ENCODE peak calls at places on chromosome 14, in nine cellular contexts. C is stomach, N is heart left ventricle, I is thoracic aorta, B is tibial artery, H is fibroblast of lung, U is colonic mucosa, E is MCF 10A, Q is GM06990. P is an unnamed sample.

GRCh38 chr14:34050606-34051005 is 99.7 kb upstream of the EGLN3 start:
- DNase-seq in C (no peak), N (no peak), I (no peak), B (no peak), H (peak), U (no peak), E (no peak), Q (no peak), P (no peak)

GRCh38 chr14:92994942-92995341 is 72.0 kb downstream of the CHGA start:
- DNase-seq in C (no peak), N (no peak), I (no peak), B (no peak), H (no peak), U (no peak), E (no peak), Q (no peak), P (no peak)

GRCh38 chr14:55707365-55707804 is 127.4 kb downstream of the KTN1 start:
- DNase-seq in C (no peak), N (no peak), I (no peak), B (no peak), H (peak), U (no peak), E (peak), Q (no peak), P (no peak)

GRCh38 chr14:81275305-81275950 is 54.7 kb upstream of the GTF2A1 start:
- DNase-seq in C (no peak), N (no peak), I (no peak), B (no peak), H (no peak), U (no peak), E (no peak), Q (no peak), P (no peak)

GRCh38 chr14:51139221-51139681 is 44.3 kb upstream of the TRIM9 start:
- DNase-seq in C (no peak), N (no peak), I (no peak), B (no peak), H (no peak), U (peak), E (peak), Q (no peak), P (no peak)

GRCh38 chr14:40119765-40120164 is 687.5 kb upstream of the FBXO33 start:
- DNase-seq in C (no peak), N (no peak), I (no peak), B (no peak), H (no peak), U (no peak), E (no peak), Q (no peak), P (no peak)

GRCh38 chr14:72332871-72333270 is 400.6 kb downstream of the RGS6 start:
- DNase-seq in C (no peak), N (no peak), I (no peak), B (no peak), H (no peak), U (no peak), E (no peak), Q (no peak), P (no peak)

GRCh38 chr14:72758420-72758819 is 135.5 kb downstream of the DPF3 start:
- DNase-seq in C (no peak), N (no peak), I (no peak), B (no peak), H (no peak), U (peak), E (no peak), Q (no peak), P (no peak)

GRCh38 chr14:105888784-105889665 is 362.6 kb downstream of the TMEM121 start:
- DNase-seq in C (no peak), N (no peak), I (no peak), B (peak), H (no peak), U (no peak), E (no peak), Q (no peak), P (no peak)

GRCh38 chr14:104735830-104736642 is 12.0 kb downstream of the ADSS1 start:
- DNase-seq in C (peak), N (peak), I (peak), B (peak), H (no peak), U (peak), E (peak), Q (no peak), P (peak)

GRCh38 chr14:88168498-88169165 is 154.4 kb downstream of the KCNK10 start:
- DNase-seq in C (peak), N (no peak), I (no peak), B (no peak), H (peak), U (peak), E (peak), Q (no peak), P (peak)

GRCh38 chr14:65211341-65211987 is 109.1 kb upstream of the MAX start:
- DNase-seq in C (no peak), N (no peak), I (no peak), B (no peak), H (peak), U (no peak), E (peak), Q (no peak), P (no peak)

GRCh38 chr14:87380054-87380453 is 612.9 kb downstream of the GALC start:
- DNase-seq in C (no peak), N (no peak), I (no peak), B (no peak), H (no peak), U (no peak), E (no peak), Q (no peak), P (no peak)

GRCh38 chr14:46902837-46903236 is 251.3 kb upstream of the RPL10L start:
- DNase-seq in C (no peak), N (no peak), I (no peak), B (no peak), H (no peak), U (no peak), E (no peak), Q (no peak), P (no peak)

GRCh38 chr14:30779210-30779609 is 95.1 kb upstream of the COCH start:
- DNase-seq in C (no peak), N (no peak), I (no peak), B (no peak), H (peak), U (no peak), E (peak), Q (no peak), P (no peak)

GRCh38 chr14:43595373-43595772 is 911.7 kb downstream of the FSCB start:
- DNase-seq in C (no peak), N (no peak), I (no peak), B (no peak), H (no peak), U (no peak), E (no peak), Q (no peak), P (no peak)

GRCh38 chr14:30960216-30960615 is 65.2 kb upstream of the AP4S1 start:
- DNase-seq in C (no peak), N (no peak), I (no peak), B (no peak), H (no peak), U (no peak), E (no peak), Q (no peak), P (no peak)

GRCh38 chr14:88204221-88204620 is 118.8 kb downstream of the KCNK10 start:
- DNase-seq in C (no peak), N (no peak), I (no peak), B (no peak), H (no peak), U (peak), E (no peak), Q (no peak), P (no peak)

GRCh38 chr14:99654235-99655000 is 9.5 kb downstream of the HHIPL1 start:
- DNase-seq in C (peak), N (no peak), I (no peak), B (peak), H (peak), U (peak), E (peak), Q (no peak), P (no peak)

GRCh38 chr14:28765907-28766504 is 581 bp upstream of the FOXG1 start:
- DNase-seq in C (no peak), N (no peak), I (no peak), B (no peak), H (peak), U (no peak), E (no peak), Q (peak), P (peak)

GRCh38 chr14:45038865-45039264 is 45.1 kb upstream of the PRPF39 start:
- DNase-seq in C (no peak), N (no peak), I (no peak), B (no peak), H (no peak), U (no peak), E (no peak), Q (no peak), P (no peak)

GRCh38 chr14:51855234-51855633 is 5.2 kb upstream of the GNG2 start:
- DNase-seq in C (no peak), N (no peak), I (no peak), B (no peak), H (peak), U (no peak), E (no peak), Q (no peak), P (no peak)

GRCh38 chr14:104930526-104931322 is 6.0 kb downstream of the PLD4 start:
- DNase-seq in C (no peak), N (peak), I (no peak), B (no peak), H (no peak), U (no peak), E (no peak), Q (no peak), P (no peak)

GRCh38 chr14:56154321-56154720 is 36.1 kb downstream of the PELI2 start:
- DNase-seq in C (no peak), N (no peak), I (no peak), B (no peak), H (no peak), U (no peak), E (no peak), Q (no peak), P (no peak)

GRCh38 chr14:101948666-101949205 is 15.6 kb upstream of the DYNC1H1 start:
- DNase-seq in C (no peak), N (no peak), I (no peak), B (no peak), H (no peak), U (no peak), E (no peak), Q (peak), P (no peak)

GRCh38 chr14:21209185-21209584 is 53.3 kb upstream of the OR5AU1 start:
- DNase-seq in C (no peak), N (no peak), I (no peak), B (no peak), H (no peak), U (no peak), E (no peak), Q (no peak), P (no peak)

GRCh38 chr14:78566017-78566858 is 396.1 kb downstream of the NRXN3 start:
- DNase-seq in C (peak), N (peak), I (peak), B (peak), H (peak), U (peak), E (peak), Q (peak), P (peak)

GRCh38 chr14:54252072-54252730 is 144.6 kb upstream of the CDKN3 start:
- DNase-seq in C (no peak), N (no peak), I (no peak), B (no peak), H (peak), U (no peak), E (peak), Q (no peak), P (no peak)

GRCh38 chr14:34035177-34035933 is 84.5 kb upstream of the EGLN3 start:
- DNase-seq in C (peak), N (peak), I (no peak), B (no peak), H (peak), U (peak), E (peak), Q (no peak), P (no peak)

GRCh38 chr14:81516941-81517797 is 16.5 kb downstream of the SEL1L start:
- DNase-seq in C (no peak), N (no peak), I (no peak), B (no peak), H (peak), U (peak), E (no peak), Q (no peak), P (peak)

GRCh38 chr14:32259368-32260013 is 56.4 kb upstream of the RNU6-8 start:
- DNase-seq in C (no peak), N (no peak), I (no peak), B (no peak), H (peak), U (no peak), E (peak), Q (peak), P (no peak)

GRCh38 chr14:79967453-79967852 is 243.9 kb downstream of the DIO2 start:
- DNase-seq in C (no peak), N (no peak), I (no peak), B (no peak), H (peak), U (no peak), E (no peak), Q (no peak), P (no peak)

GRCh38 chr14:71487941-71488340 is 444.3 kb upstream of the RGS6 start:
- DNase-seq in C (no peak), N (no peak), I (no peak), B (no peak), H (peak), U (no peak), E (peak), Q (no peak), P (no peak)

GRCh38 chr14:41604793-41605534 is 1.7 kb upstream of the LRFN5 start:
- DNase-seq in C (no peak), N (peak), I (no peak), B (no peak), H (peak), U (peak), E (no peak), Q (no peak), P (peak)

GRCh38 chr14:29553427-29553826 is 374.2 kb downstream of the PRKD1 start:
- DNase-seq in C (no peak), N (no peak), I (no peak), B (no peak), H (no peak), U (no peak), E (no peak), Q (no peak), P (no peak)

GRCh38 chr14:75427482-75428229 is at the start of gene JDP2:
- DNase-seq in C (peak), N (peak), I (peak), B (peak), H (peak), U (peak), E (peak), Q (peak), P (peak)
- TF ChIP-seq CTCF in C (no peak), N (no peak), I (peak), B (peak), H (no peak), U (no peak), E (no peak), Q (peak), P (no peak)

DNA sequence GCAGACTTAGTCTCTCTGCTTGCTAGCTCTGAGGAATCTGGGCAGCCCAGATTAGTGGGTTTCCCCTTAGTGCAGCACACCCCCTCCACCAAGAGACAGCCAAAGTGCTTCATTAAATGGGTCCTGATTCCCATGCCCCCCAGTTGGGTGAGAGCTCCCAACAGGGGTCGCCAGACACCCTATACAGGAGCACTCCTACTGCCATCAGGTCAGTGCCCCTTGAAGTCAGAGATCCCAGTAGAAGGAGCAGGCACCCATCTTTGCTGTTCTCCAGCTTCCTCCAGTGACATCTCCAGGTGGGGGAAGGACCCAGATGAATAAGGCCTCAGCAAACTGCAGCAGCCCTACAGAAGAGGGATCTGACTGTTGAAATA is 36.7 kb upstream of the C14orf132 start:
- DNase-seq in C (no peak), N (no peak), I (no peak), B (no peak), H (no peak), U (no peak), E (no peak), Q (no peak), P (no peak)
- TF ChIP-seq CTCF in C (no peak), N (no peak), I (no peak), B (no peak), H (no peak), U (no peak), E (no peak), Q (no peak), P (no peak)

GRCh38 chr14:76546426-76547221 is 170.7 kb downstream of the ESRRB start:
- DNase-seq in C (no peak), N (no peak), I (no peak), B (no peak), H (no peak), U (no peak), E (peak), Q (no peak), P (peak)
- TF ChIP-seq CTCF in C (no peak), N (peak), I (no peak), B (no peak), H (peak), U (peak), E (peak), Q (peak), P (peak)

GRCh38 chr14:91142214-91142668 is 28.4 kb downstream of the DGLUCY start:
- DNase-seq in C (no peak), N (no peak), I (no peak), B (no peak), H (no peak), U (no peak), E (no peak), Q (peak), P (no peak)

GRCh38 chr14:91139776-91140175 is 25.9 kb downstream of the DGLUCY start:
- DNase-seq in C (no peak), N (no peak), I (no peak), B (no peak), H (no peak), U (no peak), E (no peak), Q (no peak), P (no peak)

GRCh38 chr14:91140672-91141071 is 26.8 kb downstream of the DGLUCY start:
- DNase-seq in C (peak), N (no peak), I (no peak), B (no peak), H (peak), U (peak), E (peak), Q (no peak), P (peak)

GRCh38 chr14:91135039-91135438 is 21.2 kb downstream of the DGLUCY start:
- DNase-seq in C (no peak), N (no peak), I (no peak), B (no peak), H (no peak), U (no peak), E (no peak), Q (no peak), P (no peak)

GRCh38 chr14:91138511-91139359 is 24.9 kb downstream of the DGLUCY start:
- DNase-seq in C (no peak), N (no peak), I (no peak), B (no peak), H (no peak), U (peak), E (peak), Q (no peak), P (peak)
- TF ChIP-seq CTCF in C (peak), N (peak), I (peak), B (no peak), H (peak), U (peak), E (peak), Q (peak), P (peak)

GRCh38 chr14:103209054-103209453 is 85.8 kb downstream of the TNFAIP2 start:
- DNase-seq in C (no peak), N (no peak), I (no peak), B (no peak), H (no peak), U (no peak), E (no peak), Q (no peak), P (no peak)
- TF ChIP-seq CTCF in C (no peak), N (no peak), I (no peak), B (no peak), H (peak), U (no peak), E (no peak), Q (no peak), P (no peak)

DNA sequence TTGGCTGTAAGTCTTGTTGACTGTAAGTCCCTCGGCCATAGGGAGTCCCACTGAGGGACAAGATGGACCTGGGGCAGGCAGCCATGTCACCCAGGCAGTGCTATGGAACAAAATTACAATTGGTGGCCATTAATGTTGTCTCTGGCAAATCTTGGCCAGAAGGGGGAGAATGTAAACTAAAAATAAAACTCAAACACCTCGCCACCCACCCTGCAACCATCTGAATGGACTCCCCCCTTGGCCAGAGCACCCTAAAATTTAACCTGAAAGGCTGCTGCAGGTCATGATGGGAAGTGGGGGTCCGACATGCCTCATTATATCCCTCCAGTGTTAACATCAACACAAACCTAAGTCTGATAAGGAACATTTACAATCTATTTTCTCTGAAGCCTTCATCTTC is 8.2 kb downstream of the SLC22A17 start:
- DNase-seq in C (no peak), N (no peak), I (no peak), B (no peak), H (no peak), U (no peak), E (no peak), Q (no peak), P (no peak)
- TF ChIP-seq CTCF in C (no peak), N (no peak), I (no peak), B (no peak), H (no peak), U (no peak), E (no peak), Q (peak), P (no peak)

GRCh38 chr14:97298331-97298730 is 501.1 kb downstream of the VRK1 start:
- DNase-seq in C (no peak), N (no peak), I (no peak), B (no peak), H (no peak), U (no peak), E (no peak), Q (no peak), P (peak)
- TF ChIP-seq CTCF in C (no peak), N (peak), I (no peak), B (no peak), H (no peak), U (no peak), E (peak), Q (peak), P (peak)

P was measured in endothelial cell.